ENCODE peak calls at places on chromosomes 12 and 14, in seven cellular contexts. M, J, P, T, D, A and S are unnamed samples. For H3K4me1, the result is how much of the 10 kb centered on the place peaks cover.

GRCh38 chr12:84619053-84619452 is 293.5 kb downstream of the SLC6A15 start:
- DNase-seq in M (no peak), J (no peak), P (no peak), T (no peak), D (no peak), A (peak), S (no peak)

GRCh38 chr12:19624401-19624930 is 185.2 kb downstream of the AEBP2 start:
- DNase-seq in M (no peak), J (peak), P (no peak), T (no peak), D (no peak), A (no peak), S (peak)

GRCh38 chr14:65361920-65362319 is 50.6 kb upstream of the FUT8 start:
- DNase-seq in M (no peak), J (no peak), P (peak), T (peak), D (no peak), A (peak), S (peak)

GRCh38 chr12:118372541-118373495 is at the start of gene TAOK3:
- DNase-seq in M (peak), J (peak), P (peak), T (peak), D (peak), A (peak), S (peak)

GRCh38 chr14:56172571-56172971 is 54.4 kb downstream of the PELI2 start:
- DNase-seq in M (peak), J (no peak), P (no peak), T (no peak), D (no peak), A (peak), S (peak)

GRCh38 chr12:42382013-42382696 is 56.2 kb downstream of the PPHLN1 start:
- DNase-seq in M (no peak), J (no peak), P (no peak), T (no peak), D (no peak), A (peak), S (peak)

GRCh38 chr12:5003025-5003666 is 40.5 kb upstream of the KCNA5 start:
- DNase-seq in M (peak), J (peak), P (peak), T (peak), D (peak), A (peak), S (peak)

GRCh38 chr12:59375633-59376032 is 220.2 kb upstream of the SLC16A7 start:
- DNase-seq in M (no peak), J (no peak), P (no peak), T (no peak), D (no peak), A (no peak), S (no peak)

GRCh38 chr12:49538740-49539403 is at the start of gene KCNH3:
- DNase-seq in M (peak), J (peak), P (peak), T (peak), D (no peak), A (peak), S (peak)

GRCh38 chr12:113048716-113049127 is 7.8 kb upstream of the DTX1 start:
- DNase-seq in M (peak), J (peak), P (peak), T (peak), D (no peak), A (peak), S (peak)

GRCh38 chr12:54398995-54399793 is 14.7 kb upstream of the ZNF385A start:
- DNase-seq in M (peak), J (peak), P (peak), T (peak), D (no peak), A (peak), S (peak)

GRCh38 chr14:103400537-103400936 is 15.3 kb downstream of the MARK3 start:
- DNase-seq in M (no peak), J (no peak), P (no peak), T (no peak), D (no peak), A (no peak), S (no peak)
- H3K4me1 ChIP-seq in M (under half), J (half or more), P (half or more), T (half or more), D (under half), A (half or more), S (under half)

GRCh38 chr12:6782119-6782518 is 7.2 kb upstream of the CD4 start:
- DNase-seq in M (no peak), J (no peak), P (no peak), T (no peak), D (no peak), A (no peak), S (no peak)
- H3K4me1 ChIP-seq in M (under half), J (under half), P (under half), T (under half), D (under half), A (under half), S (under half)

DNA sequence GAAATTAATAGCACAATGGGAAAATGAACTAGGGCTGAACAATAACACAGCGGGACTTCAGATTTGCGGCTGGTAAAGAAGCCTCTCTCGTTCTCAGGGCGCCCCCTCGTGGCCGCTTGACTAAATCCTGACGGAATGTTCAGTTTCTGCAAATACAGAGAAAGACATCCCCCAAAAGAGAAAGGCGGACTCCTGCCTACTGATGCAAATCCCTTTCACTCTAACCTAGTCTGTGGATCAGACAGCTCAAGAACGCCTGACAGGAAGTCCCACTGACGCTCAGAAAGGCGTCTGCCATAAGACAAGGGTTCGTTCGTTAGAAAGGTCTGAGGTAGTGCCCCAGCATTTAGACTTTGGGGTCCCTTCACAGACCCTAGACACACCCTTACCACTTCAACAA is 2.5 kb downstream of the NUAK1 start:
- DNase-seq in M (peak), J (peak), P (peak), T (peak), D (peak), A (peak), S (peak)
- H3K4me1 ChIP-seq in M (under half), J (under half), P (half or more), T (half or more), D (under half), A (half or more), S (under half)

DNA sequence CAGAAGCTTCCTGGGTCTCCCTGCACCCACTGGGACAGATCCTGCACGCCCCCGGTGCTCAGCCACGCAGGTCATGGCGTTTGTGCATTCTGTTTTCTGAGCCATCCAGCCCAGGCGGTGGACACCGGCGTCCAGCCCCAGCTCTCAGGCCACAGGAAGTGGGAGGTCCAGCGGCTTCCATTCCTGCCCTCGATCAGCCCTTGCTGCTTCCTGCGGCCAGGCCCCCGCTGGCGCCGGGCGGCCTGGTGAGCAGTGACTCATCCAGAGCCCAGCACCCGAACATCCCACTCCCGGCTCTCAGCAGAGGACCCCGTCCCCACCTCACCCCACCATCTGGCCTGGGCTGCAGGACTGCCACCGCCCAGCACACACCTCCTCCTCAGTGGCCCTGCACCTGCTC is 18.0 kb upstream of the NUDT14 start:
- DNase-seq in M (no peak), J (no peak), P (no peak), T (no peak), D (no peak), A (no peak), S (peak)
- H3K4me1 ChIP-seq in M (under half), J (under half), P (under half), T (half or more), D (under half), A (under half), S (under half)

DNA sequence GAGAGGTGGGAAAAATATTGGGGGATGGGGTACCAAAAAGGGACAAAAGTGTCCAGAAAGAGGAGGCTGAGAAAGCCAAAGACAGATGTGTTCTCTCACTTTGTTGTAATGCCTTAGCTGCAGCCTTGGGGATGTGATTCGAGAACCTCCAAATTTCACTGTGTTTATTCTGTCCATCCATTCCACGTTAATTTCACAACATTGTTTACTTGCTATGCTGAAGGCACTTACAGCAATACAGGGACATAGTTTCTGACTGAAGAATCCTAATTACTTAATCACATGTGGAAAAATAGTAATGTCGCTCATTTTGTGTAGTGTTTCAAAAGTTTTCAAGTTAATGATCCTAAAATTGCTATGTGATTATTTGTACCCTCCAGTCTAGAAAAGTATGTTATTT is 146.2 kb upstream of the SLC38A2 start:
- DNase-seq in M (no peak), J (no peak), P (no peak), T (no peak), D (no peak), A (peak), S (peak)
- H3K4me1 ChIP-seq in M (under half), J (under half), P (under half), T (half or more), D (under half), A (half or more), S (under half)

DNA sequence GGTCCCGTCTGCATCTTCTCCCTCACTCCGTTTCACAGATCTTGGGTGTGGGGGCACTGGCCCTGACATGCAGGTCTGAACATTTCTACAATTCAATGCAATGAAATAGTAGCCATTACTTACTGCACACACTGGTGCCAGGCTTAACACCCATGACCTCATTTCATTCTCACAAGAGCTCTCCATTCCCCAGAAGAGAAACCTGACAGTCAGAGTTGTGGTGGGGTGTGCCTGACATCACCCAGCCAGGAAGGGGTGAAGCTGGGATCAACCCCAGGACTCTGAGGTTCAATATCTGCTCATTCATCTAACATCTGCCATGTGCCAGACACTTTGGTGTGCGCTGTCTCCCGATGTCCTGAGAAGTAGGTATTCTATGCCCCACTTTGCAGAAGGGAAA is 34.7 kb downstream of the MVK start:
- DNase-seq in M (no peak), J (no peak), P (no peak), T (no peak), D (no peak), A (no peak), S (no peak)
- H3K4me1 ChIP-seq in M (under half), J (under half), P (under half), T (under half), D (under half), A (under half), S (under half)

DNA sequence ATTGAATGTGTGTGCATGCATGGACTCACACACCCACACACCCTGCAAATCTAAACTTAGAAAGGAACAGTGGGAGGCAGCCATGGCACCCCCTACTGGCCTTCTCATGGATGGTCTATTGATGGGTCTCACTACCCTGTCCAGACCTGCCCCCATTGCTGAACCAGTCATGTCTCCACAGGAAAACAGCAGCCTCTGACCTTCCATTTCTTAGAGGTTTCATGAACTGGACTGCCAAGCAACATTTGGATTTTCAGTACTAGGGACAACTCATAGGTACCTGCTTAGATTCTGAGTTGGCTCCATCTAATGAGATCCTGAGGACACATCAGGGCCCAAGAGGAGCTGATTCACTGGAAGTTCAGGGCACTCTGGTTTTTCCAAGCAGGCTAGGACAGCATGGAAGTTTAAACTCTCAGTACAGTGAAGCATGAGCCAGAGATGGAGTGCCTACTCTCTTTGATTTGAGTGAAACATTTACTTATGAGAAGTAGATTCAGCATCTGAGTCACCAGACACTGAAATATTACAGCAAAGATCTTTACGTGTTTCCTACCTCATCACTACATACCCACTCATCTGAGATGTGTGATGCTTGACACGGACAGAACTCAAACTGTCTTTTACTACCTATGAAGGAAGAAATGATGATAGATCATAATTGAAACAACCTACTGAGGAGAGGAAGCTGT is 98.9 kb upstream of the PLEKHG7 start:
- DNase-seq in M (no peak), J (no peak), P (no peak), T (no peak), D (no peak), A (no peak), S (no peak)
- H3K4me1 ChIP-seq in M (under half), J (under half), P (under half), T (half or more), D (under half), A (half or more), S (under half)

DNA sequence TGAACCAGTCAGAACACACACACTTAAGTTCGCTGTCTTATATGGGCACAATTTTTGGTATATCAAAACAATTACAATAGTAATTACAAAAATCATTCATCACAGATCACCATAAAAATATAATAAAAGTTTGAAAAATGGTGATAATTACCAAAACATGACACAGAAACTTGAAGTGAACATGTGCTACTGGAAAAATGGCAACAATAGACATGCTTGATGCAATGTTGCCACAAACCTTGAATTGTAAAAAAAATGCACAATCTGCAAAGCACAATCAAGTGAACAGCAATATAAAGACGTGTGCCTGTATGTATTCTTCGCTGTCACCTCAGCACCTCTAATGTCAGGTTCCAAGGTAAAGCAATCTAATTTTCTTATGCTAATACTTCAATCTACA is 117.6 kb downstream of the PRKD1 start:
- DNase-seq in M (no peak), J (no peak), P (no peak), T (no peak), D (no peak), A (no peak), S (no peak)
- H3K4me1 ChIP-seq in M (under half), J (under half), P (under half), T (under half), D (under half), A (under half), S (under half)

DNA sequence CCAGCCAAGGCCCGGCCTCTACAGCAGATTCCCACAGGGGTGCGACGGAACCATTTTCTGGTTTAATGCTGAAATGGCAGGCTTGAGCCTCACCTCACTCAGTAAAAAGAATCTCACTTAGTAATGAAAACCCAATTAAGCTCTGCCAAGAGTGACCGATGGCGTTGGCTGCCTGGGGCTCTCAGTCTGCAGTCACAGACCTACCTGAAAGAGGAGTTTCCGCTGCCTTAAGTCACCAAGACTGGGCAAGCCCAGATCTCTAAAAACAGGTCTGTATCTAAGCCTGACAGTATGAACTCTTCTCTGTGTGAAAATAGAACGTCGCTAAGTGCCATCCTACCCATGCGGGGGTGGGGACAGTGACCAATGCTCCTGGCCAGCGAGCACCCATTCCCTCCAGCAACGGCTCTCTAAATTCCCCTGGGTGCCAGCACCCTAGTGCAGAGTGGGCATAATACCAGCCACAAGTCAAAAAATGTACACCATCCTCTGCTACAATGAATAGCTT is 107.3 kb downstream of the FOXN3 start:
- DNase-seq in M (no peak), J (no peak), P (no peak), T (no peak), D (no peak), A (no peak), S (no peak)
- H3K4me1 ChIP-seq in M (under half), J (under half), P (under half), T (under half), D (under half), A (under half), S (under half)

GRCh38 chr14:74936151-74936550 is 13.1 kb upstream of the RPS6KL1 start:
- DNase-seq in M (no peak), J (no peak), P (no peak), T (no peak), D (no peak), A (no peak), S (no peak)

GRCh38 chr14:74937171-74937570 is 14.1 kb upstream of the RPS6KL1 start:
- DNase-seq in M (no peak), J (no peak), P (no peak), T (no peak), D (no peak), A (no peak), S (no peak)

GRCh38 chr14:74941676-74942097 is 13.7 kb downstream of the PGF start:
- DNase-seq in M (no peak), J (peak), P (peak), T (peak), D (no peak), A (peak), S (peak)

GRCh38 chr14:74940956-74941565 is 14.3 kb downstream of the PGF start:
- DNase-seq in M (no peak), J (no peak), P (peak), T (no peak), D (no peak), A (no peak), S (no peak)

GRCh38 chr14:74938873-74939495 is 15.9 kb upstream of the RPS6KL1 start:
- DNase-seq in M (no peak), J (no peak), P (no peak), T (no peak), D (no peak), A (no peak), S (no peak)
- H3K4me1 ChIP-seq in M (under half), J (under half), P (half or more), T (half or more), D (under half), A (under half), S (under half)